ENCODE peak calls at places on chromosomes 2 and 18, in eight cellular contexts. C, D, A, V, L, J, X and Y are unnamed samples.

GRCh38 chr2:61359058-61359457 is 111.8 kb downstream of the USP34 start:
- DNase-seq in C (no peak), D (no peak), A (no peak), V (no peak), L (no peak), J (no peak), X (no peak), Y (no peak)

GRCh38 chr18:11667578-11667977 is 21.5 kb upstream of the GNAL start:
- DNase-seq in C (no peak), D (no peak), A (no peak), V (no peak), L (no peak), J (no peak), X (no peak), Y (no peak)

GRCh38 chr2:23772684-23773083 is 154.2 kb downstream of the ATAD2B start:
- DNase-seq in C (no peak), D (no peak), A (no peak), V (no peak), L (no peak), J (no peak), X (no peak), Y (no peak)

GRCh38 chr2:96945011-96945410 is 41.4 kb downstream of the FAM178B start:
- DNase-seq in C (no peak), D (no peak), A (no peak), V (no peak), L (no peak), J (no peak), X (no peak), Y (no peak)

GRCh38 chr2:55530539-55531081 is 11.1 kb downstream of the CFAP36 start:
- DNase-seq in C (no peak), D (no peak), A (no peak), V (peak; percentile 87), L (no peak), J (no peak), X (no peak), Y (no peak)

GRCh38 chr2:96876811-96877437 is 7.0 kb upstream of the SEMA4C start:
- DNase-seq in C (no peak), D (no peak), A (no peak), V (no peak), L (no peak), J (peak; percentile 57), X (no peak), Y (no peak)

GRCh38 chr2:16135196-16135912 is 195.0 kb downstream of the MYCN start:
- DNase-seq in C (no peak), D (no peak), A (no peak), V (no peak), L (no peak), J (no peak), X (no peak), Y (no peak)

GRCh38 chr18:69469444-69469919 is 68.8 kb downstream of the DOK6 start:
- DNase-seq in C (peak; percentile 15), D (no peak), A (peak; percentile 40), V (no peak), L (peak; percentile 52), J (peak; percentile 47), X (no peak), Y (no peak)

DNA sequence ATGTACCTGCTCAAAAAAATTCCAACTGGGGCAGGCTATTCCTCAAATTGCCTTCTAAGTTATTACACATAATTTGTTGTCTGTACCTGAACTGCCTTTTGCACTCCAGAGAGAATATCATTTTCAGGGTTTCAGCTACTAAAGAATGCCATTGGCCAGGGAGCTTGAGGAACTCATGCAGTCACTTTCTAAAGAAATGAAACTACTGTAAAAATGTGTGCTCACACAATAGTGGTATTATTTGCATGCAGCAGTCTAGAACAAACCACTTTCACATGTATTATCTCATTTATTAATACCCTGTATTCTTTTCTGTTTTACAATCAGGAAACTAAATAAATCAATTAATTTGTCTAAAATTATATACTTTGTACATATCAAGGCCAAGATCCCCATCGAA is 152.1 kb downstream of the PID1 start:
- DNase-seq in C (no peak), D (no peak), A (no peak), V (no peak), L (no peak), J (no peak), X (no peak), Y (no peak)
- H3K4me3 ChIP-seq in C (no peak overlapping the region), D (no peak overlapping the region), A (no peak overlapping the region), V (no peak overlapping the region), L (no peak overlapping the region), J (no peak overlapping the region), X (no peak overlapping the region), Y (no peak overlapping the region)

GRCh38 chr2:18445412-18446320 is 114.8 kb downstream of the RDH14 start:
- DNase-seq in C (no peak), D (peak; percentile 87), A (no peak), V (no peak), L (peak; percentile 84), J (no peak), X (peak; percentile 28), Y (peak; percentile 70)
- TF ChIP-seq CTCF in C (no peak), D (no peak), A (no peak), V (no peak), L (no peak), J (no peak), X (peak; percentile 9), Y (no peak)

GRCh38 chr2:203533696-203534471 is 1.2 kb downstream of the RAPH1 start:
- DNase-seq in C (no peak), D (peak; percentile 91), A (peak; percentile 12), V (peak; percentile 61), L (no peak), J (peak; percentile 49), X (no peak), Y (peak; percentile 73)
- H3K4me3 ChIP-seq in C (peak overlapping the region; percentile 92), D (peak overlapping the region; percentile 68), A (peak overlapping the region; percentile 94), V (peak overlapping the region; percentile 48), L (peak overlapping the region; percentile 94), J (no peak overlapping the region), X (peak overlapping the region; percentile 94), Y (peak overlapping the region; percentile 76)

DNA sequence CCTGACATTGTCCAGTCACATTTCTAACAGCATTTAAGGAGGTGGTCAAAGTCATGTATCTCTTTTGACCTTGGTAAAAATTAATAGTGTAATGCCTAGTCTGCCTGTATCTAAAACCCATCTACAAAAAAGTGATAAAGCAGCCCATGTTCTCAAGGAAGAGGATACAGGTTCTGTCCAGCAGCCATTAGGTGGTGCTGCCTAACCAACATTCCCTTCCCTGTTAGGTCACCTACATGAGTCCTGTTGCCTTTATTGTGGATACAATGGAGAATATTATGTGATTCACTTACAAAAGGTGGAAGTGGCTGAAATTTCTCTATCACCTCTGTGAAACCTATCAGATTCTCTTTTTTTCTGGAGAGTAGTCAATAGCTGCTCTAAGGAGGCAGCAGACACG is 52.5 kb downstream of the AQP4 start:
- DNase-seq in C (peak; percentile 67), D (no peak), A (peak; percentile 66), V (no peak), L (no peak), J (peak; percentile 51), X (no peak), Y (peak; percentile 8)
- TF ChIP-seq CTCF in C (peak; percentile 81), D (no peak), A (peak; percentile 76), V (no peak), L (peak; percentile 22), J (peak; percentile 25), X (peak; percentile 64), Y (peak; percentile 7)

GRCh38 chr2:1796581-1796930 is 52.2 kb upstream of the PXDN start:
- DNase-seq in C (no peak), D (no peak), A (no peak), V (no peak), L (no peak), J (no peak), X (no peak), Y (no peak)
- H3K4me3 ChIP-seq in C (no peak overlapping the region), D (no peak overlapping the region), A (no peak overlapping the region), V (no peak overlapping the region), L (no peak overlapping the region), J (no peak overlapping the region), X (no peak overlapping the region), Y (no peak overlapping the region)

DNA sequence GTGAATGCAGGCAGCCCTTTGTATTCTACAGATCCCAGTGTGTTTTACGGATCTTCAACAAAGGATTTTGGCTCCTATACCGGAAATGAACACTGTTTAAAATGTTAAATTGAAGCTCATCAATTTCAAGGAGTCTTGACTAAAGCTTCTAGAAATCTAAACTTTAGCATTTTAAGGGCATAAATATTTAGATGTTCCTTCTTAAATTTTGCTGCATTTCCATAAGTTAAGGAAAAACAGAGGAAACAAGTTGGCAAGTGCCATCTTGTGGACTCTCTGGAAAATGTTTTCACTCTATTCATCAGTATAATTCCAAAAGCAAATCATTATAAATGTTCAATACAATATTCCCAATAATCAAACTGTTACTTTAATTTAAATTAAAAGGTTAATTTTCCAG is 19.6 kb downstream of the CHN1 start:
- DNase-seq in C (no peak), D (peak; percentile 60), A (peak; percentile 21), V (peak; percentile 55), L (no peak), J (peak; percentile 20), X (no peak), Y (peak; percentile 62)
- TF ChIP-seq CTCF in C (no peak), D (peak; percentile 73), A (peak; percentile 82), V (peak; percentile 21), L (no peak), J (peak; percentile 37), X (peak; percentile 67), Y (peak; percentile 65)

DNA sequence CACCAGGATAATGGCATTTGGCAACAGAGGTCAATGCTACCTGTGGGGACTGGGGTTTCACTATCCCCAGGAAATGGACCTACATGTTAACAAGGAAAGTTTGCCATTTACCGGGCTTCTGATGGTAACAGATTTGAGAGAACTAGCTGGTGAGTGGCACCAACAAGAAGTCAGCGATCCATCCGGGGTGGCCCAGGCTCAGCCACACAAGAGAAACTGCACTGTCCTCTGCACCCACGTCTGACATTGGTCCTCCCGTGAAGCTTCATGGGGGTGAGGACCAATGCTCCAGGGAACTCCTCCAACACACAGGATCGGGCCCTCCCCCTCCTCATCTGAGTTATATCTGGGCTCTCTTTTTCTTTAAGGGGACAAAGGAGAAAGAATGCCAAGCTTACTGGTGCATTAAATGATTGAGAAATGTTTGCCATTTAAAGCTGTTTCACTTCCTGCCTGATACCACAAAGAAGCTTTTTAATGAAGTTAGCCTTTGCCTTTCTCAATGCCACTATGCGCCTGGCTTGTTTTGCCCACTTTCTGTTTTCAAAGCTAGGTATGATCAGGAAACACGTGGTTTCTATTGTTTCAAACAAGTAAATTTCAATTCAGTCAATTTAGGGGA is 204.2 kb upstream of the ID2 start:
- DNase-seq in C (no peak), D (peak; percentile 10), A (no peak), V (no peak), L (peak; percentile 61), J (peak; percentile 87), X (no peak), Y (no peak)
- H3K4me3 ChIP-seq in C (no peak overlapping the region), D (no peak overlapping the region), A (no peak overlapping the region), V (no peak overlapping the region), L (no peak overlapping the region), J (peak overlapping the region; percentile 9), X (no peak overlapping the region), Y (no peak overlapping the region)

GRCh38 chr2:215826838-215827441 is 186.4 kb downstream of the MREG start:
- DNase-seq in C (no peak), D (no peak), A (no peak), V (no peak), L (no peak), J (no peak), X (no peak), Y (peak; percentile 53)
- TF ChIP-seq CTCF in C (no peak), D (no peak), A (no peak), V (no peak), L (no peak), J (no peak), X (no peak), Y (peak; percentile 34)

GRCh38 chr2:235666240-235666781 is 172.5 kb downstream of the AGAP1 start:
- DNase-seq in C (peak; percentile 73), D (peak; percentile 90), A (peak; percentile 80), V (peak; percentile 74), L (peak; percentile 61), J (peak; percentile 33), X (no peak), Y (peak; percentile 89)
- H3K4me3 ChIP-seq in C (peak overlapping the region; percentile 58), D (peak overlapping the region; percentile 23), A (peak overlapping the region; percentile 48), V (no peak overlapping the region), L (peak overlapping the region; percentile 37), J (no peak overlapping the region), X (peak overlapping the region; percentile 56), Y (peak overlapping the region; percentile 37)